ENCODE peak calls at places on chromosomes 2 and 18, in eight cellular contexts. Z is psoas muscle; E is RWPE1; R is activated CD4-positive, alpha-beta T cell treated with anti-CD3 and anti-CD28 coated beads, Interleukin-2, amount 50 U/mL, for 1 hour; Y is activated CD4-positive, CD25-positive, alpha-beta regulatory T cell treated with anti-CD3 and anti-CD28 coated beads, Interleukin-2, amount 50 U/mL, for 72 hours; F is fibroblast of lung; J is ecto neural progenitor cell; C is activated naive CD4-positive, alpha-beta T cell. D is an unnamed sample.

GRCh38 chr2:191304939-191305875 is 60.0 kb downstream of the MYO1B start:
- DNase-seq in E (peak), F (peak), R (no peak), J (no peak), C (no peak), Y (no peak), Z (peak), D (no peak)

GRCh38 chr2:31140151-31140550 is 1.9 kb upstream of the GALNT14 start:
- DNase-seq in Y (no peak), C (no peak), F (no peak), R (no peak), E (no peak), Z (no peak), J (no peak), D (no peak)

GRCh38 chr2:233490831-233491230 is 75.8 kb downstream of the USP40 start:
- DNase-seq in J (no peak), C (no peak), F (no peak), E (no peak), Y (no peak), Z (no peak), R (no peak), D (no peak)

GRCh38 chr18:2602844-2603243 is 31.5 kb downstream of the NDC80 start:
- DNase-seq in F (no peak), C (no peak), Z (no peak), E (no peak), Y (no peak), J (no peak), R (no peak), D (no peak)

GRCh38 chr2:219498280-219499057 is at the start of gene GMPPA:
- DNase-seq in F (peak), R (peak), Z (peak), J (peak), C (peak), Y (peak), E (peak), D (peak)

GRCh38 chr2:10255189-10256030 is 47.3 kb upstream of the HPCAL1 start:
- DNase-seq in F (no peak), R (no peak), Z (no peak), E (no peak), J (no peak), C (no peak), Y (no peak), D (no peak)

GRCh38 chr18:26901020-26901419 is 35.5 kb upstream of the AQP4 start:
- DNase-seq in E (no peak), F (no peak), C (no peak), Y (no peak), R (no peak), J (no peak), Z (no peak), D (no peak)

GRCh38 chr2:118800736-118801135 is 46.7 kb downstream of the EN1 start:
- DNase-seq in J (no peak), Z (no peak), Y (no peak), E (no peak), C (no peak), F (no peak), R (no peak), D (no peak)

GRCh38 chr2:157747695-157748370 is 119.2 kb upstream of the ACVR1C start:
- DNase-seq in J (no peak), F (peak), C (no peak), E (no peak), R (no peak), Y (no peak), Z (peak), D (no peak)

GRCh38 chr18:51656249-51656648 is 458.8 kb upstream of the MEX3C start:
- DNase-seq in E (no peak), J (no peak), Y (no peak), C (no peak), Z (no peak), R (no peak), F (no peak), D (no peak)

GRCh38 chr2:40690525-40690924 is 238.6 kb upstream of the SLC8A1 start:
- DNase-seq in C (no peak), E (no peak), R (no peak), Y (no peak), Z (no peak), F (no peak), J (no peak), D (no peak)

GRCh38 chr2:227761734-227762476 is 16.2 kb downstream of the SCYGR8 start:
- DNase-seq in E (no peak), Z (no peak), C (no peak), Y (no peak), R (no peak), F (no peak), J (no peak), D (no peak)

GRCh38 chr2:43273477-43273876 is 47.1 kb upstream of the ZFP36L2 start:
- DNase-seq in E (no peak), Y (no peak), Z (no peak), F (no peak), J (no peak), C (no peak), R (no peak), D (no peak)

GRCh38 chr2:49286045-49286444 is 131.7 kb upstream of the FSHR start:
- DNase-seq in R (no peak), F (no peak), Z (no peak), C (no peak), Y (no peak), J (no peak), E (no peak), D (no peak)

GRCh38 chr2:232309592-232309991 is 69.0 kb upstream of the ALPP start:
- DNase-seq in R (no peak), C (peak), Z (no peak), F (no peak), Y (no peak), E (no peak), J (no peak), D (no peak)

GRCh38 chr18:32624182-32624723 is 148.6 kb downstream of the KLHL14 start:
- DNase-seq in C (no peak), E (no peak), Y (no peak), F (no peak), R (no peak), J (no peak), Z (no peak), D (no peak)

GRCh38 chr18:37175727-37176126 is 346.8 kb downstream of the KIAA1328 start:
- DNase-seq in F (no peak), Y (no peak), Z (no peak), E (no peak), R (no peak), J (no peak), C (no peak), D (no peak)

GRCh38 chr2:113167962-113168340 is 5.8 kb upstream of the PSD4 start:
- DNase-seq in C (no peak), F (no peak), Z (no peak), R (no peak), Y (no peak), E (no peak), J (no peak), D (no peak)

GRCh38 chr2:9204939-9205338 is 1.7 kb upstream of the ASAP2 start:
- DNase-seq in J (no peak), R (no peak), C (no peak), E (no peak), Y (no peak), Z (no peak), F (no peak), D (no peak)

GRCh38 chr18:43534511-43534910 is 257.2 kb upstream of the SYT4 start:
- DNase-seq in E (no peak), Z (no peak), Y (no peak), C (no peak), J (no peak), F (peak), R (no peak), D (no peak)

GRCh38 chr18:63540131-63540530 is 2.0 kb upstream of the SERPINB12 start:
- DNase-seq in R (no peak), Y (no peak), Z (no peak), F (no peak), E (no peak), C (no peak), J (no peak), D (no peak)

GRCh38 chr18:7548226-7548625 is 18.9 kb upstream of the PTPRM start:
- DNase-seq in Y (no peak), J (no peak), C (no peak), E (no peak), Z (no peak), F (no peak), R (no peak), D (no peak)

GRCh38 chr18:79634186-79634585 is 45.4 kb upstream of the CTDP1 start:
- DNase-seq in F (no peak), E (no peak), Y (no peak), Z (no peak), C (no peak), J (no peak), R (no peak), D (no peak)

GRCh38 chr2:3648652-3649177 is 9.3 kb upstream of the ALLC start:
- DNase-seq in R (no peak), E (no peak), C (no peak), F (no peak), J (no peak), Z (no peak), Y (no peak), D (no peak)

GRCh38 chr2:99851091-99851490 is 291.3 kb downstream of the AFF3 start:
- DNase-seq in E (no peak), J (no peak), R (no peak), Z (no peak), Y (no peak), F (no peak), C (no peak), D (no peak)

GRCh38 chr2:234751275-234751938 is 200.4 kb upstream of the SH3BP4 start:
- DNase-seq in Z (no peak), E (no peak), C (no peak), Y (no peak), R (no peak), F (no peak), J (no peak), D (no peak)

GRCh38 chr18:26549103-26549485 is 741 bp upstream of the KCTD1 start:
- DNase-seq in Y (no peak), Z (peak), R (no peak), F (peak), E (peak), C (no peak), J (peak), D (no peak)

GRCh38 chr18:24094561-24094960 is 44.3 kb upstream of the CABYR start:
- DNase-seq in R (no peak), Z (no peak), C (no peak), J (no peak), F (no peak), E (no peak), Y (no peak), D (no peak)

GRCh38 chr2:130836501-130837174 is at the start of gene ARHGEF4:
- DNase-seq in J (peak), Y (no peak), Z (no peak), R (no peak), E (peak), C (no peak), F (no peak), D (peak)

GRCh38 chr18:55401275-55401620 is 186.7 kb downstream of the TCF4 start:
- DNase-seq in F (peak), C (no peak), R (no peak), Z (no peak), J (no peak), E (no peak), Y (no peak), D (no peak)

GRCh38 chr2:144390424-144391020 is 129.4 kb downstream of the ZEB2 start:
- DNase-seq in F (no peak), C (no peak), J (no peak), Y (no peak), Z (no peak), R (no peak), E (no peak), D (no peak)

GRCh38 chr2:149741646-149742045 is 154.1 kb upstream of the MMADHC start:
- DNase-seq in Y (no peak), Z (no peak), E (peak), F (peak), J (no peak), C (no peak), R (no peak), D (no peak)

GRCh38 chr2:130332271-130333073 is 10.2 kb upstream of the IMP4 start:
- DNase-seq in J (peak), R (peak), Z (peak), Y (peak), E (peak), C (peak), F (peak), D (peak)